ENCODE peak calls at places on chromosomes 13 and 19, in four cellular contexts. V is GM12878, T is IMR-90, G is K562. S is an unnamed sample.

GRCh38 chr19:33796164-33797100 is at the start of gene KCTD15:
- DNase-seq in V (no peak), T (peak; percentile 31), G (peak; percentile 61), S (peak; percentile 45)

GRCh38 chr13:104389722-104390121 is 1323.5 kb upstream of the SLC10A2 start:
- DNase-seq in V (no peak), T (no peak), G (no peak), S (no peak)

GRCh38 chr13:46355906-46356305 is 31.1 kb downstream of the RUBCNL start:
- DNase-seq in V (no peak), T (no peak), G (no peak), S (no peak)

GRCh38 chr13:34376483-34376882 is 558.5 kb downstream of the RFC3 start:
- DNase-seq in V (no peak), T (no peak), G (no peak), S (no peak)

GRCh38 chr19:29978139-29978538 is 36.1 kb downstream of the URI1 start:
- DNase-seq in V (no peak), T (no peak), G (no peak), S (no peak)

GRCh38 chr13:113298001-113298945 is 1.2 kb downstream of the LAMP1 start:
- DNase-seq in V (no peak), T (no peak), G (peak; percentile 70), S (peak; percentile 14)

GRCh38 chr13:37791699-37792098 is 77.9 kb downstream of the TRPC4 start:
- DNase-seq in V (no peak), T (peak; percentile 10), G (no peak), S (no peak)

GRCh38 chr19:45975296-45975695 is 1.6 kb upstream of the NOVA2 start:
- DNase-seq in V (no peak), T (no peak), G (no peak), S (no peak)

GRCh38 chr19:58118979-58119733 is 21.1 kb upstream of the ZSCAN18 start:
- DNase-seq in V (no peak), T (no peak), G (no peak), S (no peak)

GRCh38 chr19:58123354-58123753 is 25.3 kb upstream of the ZSCAN18 start:
- DNase-seq in V (no peak), T (no peak), G (no peak), S (no peak)

DNA sequence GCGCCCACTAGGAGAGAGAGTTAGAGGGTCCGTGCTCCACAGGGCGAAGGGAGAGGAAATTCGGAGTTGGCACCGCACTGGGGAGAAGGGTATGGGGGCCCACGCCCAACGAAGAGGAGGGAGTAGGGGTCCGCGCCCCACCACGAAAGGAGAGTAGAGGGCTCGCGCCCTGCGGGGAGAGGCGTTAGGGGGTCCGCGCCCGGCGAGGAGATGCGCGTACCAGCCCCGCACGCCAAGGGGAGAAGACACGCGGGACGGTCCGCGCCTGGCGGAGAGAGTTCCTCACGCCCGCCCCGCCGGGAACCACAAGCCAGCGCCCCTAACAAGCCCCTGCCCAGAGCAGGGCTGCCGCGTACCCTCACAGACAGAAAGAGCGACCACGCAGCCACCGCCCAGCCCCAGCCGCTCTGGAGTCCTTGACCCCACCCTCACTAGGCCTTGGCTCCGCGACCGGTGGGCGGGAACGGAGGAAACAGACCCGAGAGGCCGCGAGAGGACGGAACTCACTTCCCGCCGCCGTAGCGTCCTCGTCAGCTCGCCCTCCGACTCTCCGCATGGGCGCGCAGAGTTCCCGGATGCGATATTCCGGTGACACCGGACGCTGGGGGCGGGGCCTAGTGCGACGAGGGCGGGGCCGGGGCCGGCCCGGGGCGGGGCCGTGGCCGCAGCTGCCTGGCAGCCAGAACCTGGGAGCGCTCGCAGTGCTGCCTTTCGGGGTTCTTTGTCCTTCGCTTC is 20.0 kb upstream of the ZSCAN18 start:
- DNase-seq in V (no peak), T (no peak), G (no peak), S (no peak)
- TF ChIP-seq FOS in V (no peak), T (no peak), G (no peak), S (no peak)

GRCh38 chr19:2280633-2281264 is 1.2 kb downstream of the PEAK3 start:
- DNase-seq in V (no peak), T (no peak), G (no peak), S (no peak)
- H4K20me1 ChIP-seq in V (no peaks in the 10 kb centered on the region), T (peaks cover 14% of the 10 kb centered on the region), G (no peaks in the 10 kb centered on the region), S (no peaks in the 10 kb centered on the region)

DNA sequence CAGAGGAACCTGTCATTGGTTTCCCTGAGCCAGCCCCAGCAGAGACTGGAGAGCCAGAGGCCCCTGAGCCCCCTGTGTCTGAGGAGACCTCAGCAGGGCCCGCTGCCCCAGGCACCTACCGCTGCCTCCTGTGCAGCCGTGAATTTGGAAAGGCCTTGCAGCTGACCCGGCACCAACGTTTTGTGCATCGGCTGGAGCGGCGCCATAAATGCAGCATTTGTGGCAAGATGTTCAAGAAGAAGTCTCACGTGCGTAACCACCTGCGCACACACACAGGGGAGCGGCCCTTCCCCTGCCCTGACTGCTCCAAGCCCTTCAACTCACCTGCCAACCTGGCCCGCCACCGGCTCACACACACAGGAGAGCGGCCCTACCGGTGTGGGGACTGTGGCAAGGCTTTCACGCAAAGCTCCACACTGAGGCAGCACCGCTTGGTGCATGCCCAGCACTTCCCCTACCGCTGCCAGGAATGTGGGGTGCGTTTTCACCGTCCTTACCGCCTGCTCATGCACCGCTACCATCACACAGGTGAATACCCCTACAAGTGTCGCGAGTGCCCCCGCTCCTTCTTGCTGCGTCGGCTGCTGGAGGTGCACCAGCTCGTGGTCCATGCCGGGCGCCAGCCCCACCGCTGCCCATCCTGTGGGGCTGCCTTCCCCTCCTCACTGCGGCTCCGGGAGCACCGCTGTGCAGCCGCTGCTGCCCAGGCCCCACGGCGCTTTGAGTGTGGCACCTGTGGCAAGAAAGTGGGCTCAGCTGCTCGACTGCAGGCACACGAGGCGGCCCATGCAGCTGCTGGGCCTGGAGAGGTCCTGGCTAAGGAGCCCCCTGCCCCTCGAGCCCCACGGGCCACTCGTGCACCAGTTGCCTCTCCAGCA is 4.2 kb downstream of the ZNF574 start:
- DNase-seq in V (no peak), T (no peak), G (no peak), S (no peak)
- TF ChIP-seq FOS in V (no peak), T (no peak), G (no peak), S (no peak)

DNA sequence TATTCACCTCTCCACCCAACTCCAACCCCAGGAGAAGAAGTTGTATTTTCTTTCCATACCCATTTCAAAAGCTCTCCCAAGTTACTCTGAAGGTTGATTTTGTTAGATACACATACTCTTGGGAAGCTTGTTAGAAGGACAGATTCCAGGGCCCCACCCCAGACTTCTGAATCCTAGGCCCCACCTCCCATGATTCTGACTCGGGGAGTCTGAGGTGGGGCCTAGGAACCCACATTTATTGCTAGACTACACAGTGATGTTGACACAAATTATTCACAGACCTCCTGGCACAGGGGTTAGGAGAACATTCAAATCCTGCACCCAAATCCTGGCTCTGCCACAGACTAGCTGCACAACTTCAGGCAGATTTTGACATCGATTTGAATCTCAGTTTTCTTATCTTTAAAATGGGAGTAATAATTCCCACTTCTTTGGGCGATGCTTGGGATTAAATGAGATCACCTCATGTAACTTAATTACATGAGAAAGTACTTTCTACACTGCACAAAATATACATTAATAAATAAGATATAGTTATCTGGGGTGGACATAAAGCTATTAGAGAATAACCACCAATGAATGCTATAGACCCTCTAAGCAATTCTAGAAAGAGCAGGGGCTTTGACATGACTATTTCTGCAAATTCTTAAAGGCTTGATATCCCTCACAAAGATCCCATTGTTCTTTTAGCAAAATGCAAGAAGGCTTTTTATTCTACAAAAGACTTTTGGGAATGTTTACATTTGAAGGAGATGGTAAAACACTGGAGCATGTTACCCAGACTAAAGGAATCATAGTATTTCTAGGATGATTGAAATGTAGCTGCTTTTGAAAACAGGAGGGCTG is 18.0 kb downstream of the MBNL2 start:
- DNase-seq in V (no peak), T (no peak), G (no peak), S (no peak)
- H4K20me1 ChIP-seq in V (peaks cover 6% of the 10 kb centered on the region), T (peaks cover 77% of the 10 kb centered on the region), G (peaks cover 55% of the 10 kb centered on the region), S (no peaks in the 10 kb centered on the region)

GRCh38 chr19:43678512-43678911 is 8.5 kb upstream of the PLAUR start:
- DNase-seq in V (no peak), T (no peak), G (no peak), S (no peak)

GRCh38 chr19:43673702-43674629 is 4.0 kb upstream of the PLAUR start:
- DNase-seq in V (no peak), T (no peak), G (no peak), S (no peak)

GRCh38 chr19:43675906-43676305 is 5.9 kb upstream of the PLAUR start:
- DNase-seq in V (no peak), T (no peak), G (no peak), S (no peak)

GRCh38 chr19:43674630-43674982 is 4.6 kb upstream of the PLAUR start:
- DNase-seq in V (no peak), T (peak; percentile 49), G (no peak), S (no peak)

DNA sequence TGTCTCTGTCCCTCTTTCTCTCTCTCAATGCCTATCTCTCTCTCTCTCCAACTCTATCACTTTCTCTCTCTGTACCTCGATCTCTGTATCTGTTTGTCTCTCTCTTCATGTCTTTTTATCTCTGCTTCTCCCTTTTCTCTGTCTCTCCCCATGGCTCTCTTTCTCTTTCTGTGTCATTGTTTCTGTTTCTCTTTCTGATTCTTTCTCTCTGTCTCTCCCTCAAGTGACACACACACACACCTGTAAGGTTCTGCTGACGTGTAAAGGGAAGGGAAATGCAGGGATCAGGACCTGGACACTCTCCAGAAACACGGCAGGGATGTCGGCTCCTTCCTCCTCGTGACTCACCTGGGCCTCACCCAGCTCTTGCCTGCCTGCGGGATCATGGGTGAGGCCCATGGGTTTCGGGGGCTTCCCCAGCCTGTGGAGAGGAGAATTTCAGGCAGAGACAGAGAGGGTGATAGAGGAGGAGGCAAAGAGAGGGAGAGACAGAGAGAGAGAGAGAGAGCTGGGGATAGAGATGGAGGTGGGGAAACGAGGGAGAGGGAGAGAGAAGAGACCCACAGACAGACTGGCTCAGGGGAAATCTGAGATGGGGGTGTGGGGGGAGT is 5.4 kb upstream of the PLAUR start:
- DNase-seq in V (peak; percentile 34), T (peak; percentile 78), G (no peak), S (peak; percentile 21)
- TF ChIP-seq FOS in V (no peak), T (no peak), G (no peak), S (peak; percentile 29)

DNA sequence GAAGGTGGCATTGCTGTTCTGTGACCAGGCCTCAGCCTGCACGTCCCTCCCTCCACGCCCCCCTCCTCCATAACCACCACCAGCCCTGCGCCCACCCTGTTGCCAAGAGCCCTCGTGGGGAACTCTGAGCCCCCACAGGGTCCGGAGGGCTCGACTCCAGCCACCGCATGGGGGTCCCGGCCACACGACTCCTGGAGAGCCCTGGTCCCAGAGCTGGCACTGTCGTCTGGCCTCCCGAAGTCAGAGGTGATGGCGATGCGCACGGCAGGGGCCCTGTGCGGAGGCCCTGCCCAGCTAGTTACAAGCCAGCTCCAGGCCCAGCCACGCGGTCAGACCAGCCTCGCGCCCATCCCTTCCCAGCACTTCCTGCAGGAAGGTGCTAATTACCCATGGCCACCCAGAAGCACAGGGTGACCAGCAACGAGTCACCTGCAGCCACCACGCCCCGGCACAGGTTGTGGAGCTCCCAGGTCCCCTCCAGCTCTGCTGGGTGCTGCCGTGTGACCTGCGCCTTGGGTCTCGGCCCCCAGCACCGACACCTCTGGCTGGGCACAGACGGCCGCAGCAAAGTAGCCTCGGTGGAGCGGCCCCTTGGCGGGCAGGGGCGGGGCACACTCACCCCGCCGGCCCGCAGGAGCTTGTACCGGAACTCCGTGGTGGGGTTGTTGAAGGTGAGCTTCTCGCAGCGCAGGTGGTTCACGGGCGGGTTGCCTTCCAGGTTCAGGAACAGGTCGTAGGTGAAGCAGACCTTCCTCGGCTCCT is 49.6 kb downstream of the MLLT1 start:
- DNase-seq in V (no peak), T (no peak), G (no peak), S (no peak)
- H4K20me1 ChIP-seq in V (no peaks in the 10 kb centered on the region), T (peaks cover 69% of the 10 kb centered on the region), G (peaks cover 10% of the 10 kb centered on the region), S (no peaks in the 10 kb centered on the region)